ENCODE peak calls at places on chromosomes 4 and X, in seven cellular contexts. B is osteoblast; M is neural crest cell; H is activated CD8-positive, alpha-beta T cell treated with anti-CD3 and anti-CD28 coated beads for 36 hours; S is lower leg skin; N is MM.1S; R is HCT116. J is an unnamed sample.

GRCh38 chr4:100841911-100842310 is 324.1 kb upstream of the EMCN start:
- DNase-seq in R (no peak), N (no peak), S (no peak), H (no peak), M (no peak), B (no peak), J (no peak)

GRCh38 chrX:2373615-2374014 is 127.2 kb downstream of the DHRSX start:
- DNase-seq in M (no peak), N (no peak), B (no peak), S (no peak), H (no peak), R (no peak), J (no peak)

GRCh38 chr4:27176400-27176799 is 315.8 kb downstream of the STIM2 start:
- DNase-seq in N (peak), R (peak), M (no peak), S (no peak), H (peak), B (no peak), J (no peak)

GRCh38 chr4:100147684-100148083 is 42.6 kb downstream of the DDIT4L start:
- DNase-seq in M (no peak), B (no peak), N (no peak), H (no peak), R (no peak), S (no peak), J (no peak)

GRCh38 chr4:129239088-129239487 is 143.1 kb downstream of the C4orf33 start:
- DNase-seq in R (no peak), B (no peak), N (no peak), M (no peak), H (no peak), S (no peak), J (no peak)

GRCh38 chr4:131207589-131207988 is 1941.5 kb upstream of the PCDH10 start:
- DNase-seq in M (no peak), R (no peak), B (no peak), S (no peak), N (no peak), H (no peak), J (no peak)

GRCh38 chrX:154652311-154653047 is 900 bp downstream of the CTAG2 start:
- DNase-seq in M (no peak), R (no peak), B (peak), S (peak), N (no peak), H (no peak), J (no peak)

GRCh38 chr4:147723316-147723715 is 8.6 kb upstream of the ARHGAP10 start:
- DNase-seq in S (no peak), M (no peak), N (no peak), B (peak), H (no peak), R (no peak), J (no peak)

GRCh38 chr4:109945056-109945455 is 32.4 kb downstream of the EGF start:
- DNase-seq in H (peak), B (no peak), S (no peak), M (no peak), N (no peak), R (no peak), J (no peak)

GRCh38 chr4:61556277-61556676 is 356.2 kb downstream of the ADGRL3 start:
- DNase-seq in S (no peak), H (no peak), N (no peak), M (no peak), B (no peak), R (no peak), J (no peak)

GRCh38 chr4:94877973-94878372 is 120.2 kb downstream of the BMPR1B start:
- DNase-seq in R (no peak), M (no peak), H (no peak), B (no peak), N (no peak), S (no peak), J (no peak)

GRCh38 chrX:46407036-46407752 is 138.0 kb downstream of the ZNF674 start:
- DNase-seq in B (no peak), N (no peak), S (no peak), H (no peak), R (no peak), M (no peak), J (no peak)

GRCh38 chrX:53093177-53093655 is 726 bp upstream of the KANTR start:
- DNase-seq in M (peak), B (peak), N (peak), R (peak), H (peak), S (peak), J (peak)

GRCh38 chr4:147815741-147816140 is 83.9 kb downstream of the ARHGAP10 start:
- DNase-seq in R (no peak), B (no peak), S (no peak), N (no peak), H (no peak), M (no peak), J (no peak)

GRCh38 chr4:182194115-182194834 is 48.9 kb upstream of the TENM3 start:
- DNase-seq in S (no peak), M (no peak), R (no peak), H (no peak), N (no peak), B (no peak), J (no peak)

GRCh38 chr4:112968456-112969159 is 80.8 kb upstream of the ANK2 start:
- DNase-seq in N (no peak), S (no peak), M (no peak), B (peak), R (no peak), H (no peak), J (no peak)

GRCh38 chrX:114841051-114841450 is 176.4 kb downstream of the IL13RA2 start:
- DNase-seq in B (no peak), N (no peak), H (no peak), R (no peak), S (no peak), M (no peak), J (no peak)

GRCh38 chr4:2684486-2684885 is 71.7 kb downstream of the TNIP2 start:
- DNase-seq in N (no peak), H (no peak), B (no peak), M (no peak), S (peak), R (no peak), J (no peak)

GRCh38 chrX:13545731-13546130 is 23.7 kb upstream of the EGFL6 start:
- DNase-seq in M (no peak), H (no peak), N (no peak), B (no peak), S (no peak), R (no peak), J (no peak)

GRCh38 chrX:103376118-103376978 is at the start of gene BEX3:
- DNase-seq in R (no peak), N (no peak), H (peak), M (peak), S (no peak), B (peak), J (peak)

GRCh38 chrX:134484039-134484438 is 24.1 kb downstream of the HPRT1 start:
- DNase-seq in H (no peak), M (no peak), R (peak), N (peak), B (no peak), S (no peak), J (no peak)

GRCh38 chr4:38128478-38129451 is 168.6 kb downstream of the PTTG2 start:
- DNase-seq in B (no peak), R (peak), M (no peak), H (peak), S (peak), N (peak), J (no peak)

GRCh38 chrX:13266641-13267420 is 53.0 kb downstream of the ATXN3L start:
- DNase-seq in N (no peak), M (peak), H (no peak), B (no peak), R (no peak), S (no peak), J (no peak)

GRCh38 chr4:75308049-75308448 is 206.2 kb downstream of the RCHY1 start:
- DNase-seq in R (no peak), N (no peak), M (no peak), S (no peak), B (no peak), H (no peak), J (no peak)

GRCh38 chr4:3656441-3657376 is 109.5 kb upstream of the ADRA2C start:
- DNase-seq in N (no peak), S (no peak), B (no peak), M (no peak), R (no peak), H (no peak), J (no peak)

GRCh38 chr4:41990029-41990382 is 324 bp upstream of the SLC30A9 start:
- DNase-seq in H (no peak), M (no peak), S (no peak), R (no peak), B (no peak), N (no peak), J (no peak)

GRCh38 chr4:80221161-80221560 is 23.9 kb downstream of the PRDM8 start:
- DNase-seq in S (no peak), N (peak), B (no peak), M (no peak), H (no peak), R (no peak), J (no peak)

DNA sequence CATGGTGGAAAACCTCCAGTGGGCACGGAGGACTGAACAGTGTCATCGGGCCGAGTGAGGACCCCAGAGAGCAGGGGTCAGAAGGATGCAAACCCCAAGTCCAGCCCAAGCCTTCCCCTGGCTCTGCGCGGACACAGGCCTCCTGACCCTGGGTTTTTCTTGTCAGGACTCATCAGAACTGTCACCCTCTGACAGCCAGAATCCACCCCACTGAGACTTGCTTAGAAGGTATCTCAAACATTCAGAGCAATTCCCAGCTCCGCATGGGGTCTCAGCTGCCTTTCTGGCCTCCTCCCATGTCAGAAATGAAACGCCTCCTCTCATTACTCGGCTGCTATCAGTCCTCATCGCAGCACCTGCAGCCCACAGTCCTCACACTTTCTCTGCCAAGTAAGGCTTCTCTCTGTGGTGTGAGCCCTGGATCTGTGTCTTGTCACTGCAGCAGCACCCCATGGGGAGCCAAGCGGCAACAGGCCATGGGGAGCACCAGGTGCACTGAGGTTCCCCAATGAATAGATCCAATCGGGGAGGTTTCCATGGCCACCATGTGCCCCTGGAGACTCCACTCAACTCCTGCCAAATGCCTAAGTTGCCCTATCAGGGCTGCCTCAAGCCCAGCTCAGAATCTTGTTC is 97.8 kb downstream of the WFS1 start:
- DNase-seq in R (no peak), H (no peak), M (no peak), S (no peak), N (no peak), B (no peak), J (no peak)
- TF ChIP-seq CTCF in R (no peak), H (no peak), M (no peak), S (no peak), N (no peak), B (no peak), J (no peak)

DNA sequence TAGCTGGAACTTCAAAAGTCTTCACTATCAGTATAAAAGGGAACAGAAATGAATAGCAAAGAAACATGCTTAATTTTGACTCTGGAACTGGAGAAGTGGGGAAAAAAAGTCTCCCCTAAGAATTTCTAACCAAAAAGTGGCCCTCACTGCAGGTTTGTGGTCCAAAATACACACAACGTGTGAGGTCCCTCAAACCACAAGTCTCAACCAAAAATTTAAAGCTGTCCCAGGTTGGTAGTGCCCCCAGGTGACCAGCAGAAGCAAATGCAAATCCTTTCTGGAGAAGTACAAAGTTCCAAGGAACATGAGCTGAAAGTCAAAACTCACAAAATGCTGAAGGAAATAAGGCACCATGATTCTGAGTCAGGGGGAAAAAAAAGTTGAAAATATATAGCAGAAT is 23.6 kb upstream of the VAMP7 start:
- DNase-seq in R (no peak), B (no peak), H (no peak), N (peak), M (no peak), S (no peak), J (no peak)
- TF ChIP-seq CTCF in R (peak), B (peak), H (peak), N (peak), M (peak), S (no peak), J (no peak)

GRCh38 chr4:93788712-93789111 is 39.8 kb upstream of the ATOH1 start:
- DNase-seq in R (peak), H (no peak), N (peak), M (no peak), S (no peak), B (peak), J (no peak)
- TF ChIP-seq CTCF in R (peak), H (no peak), N (peak), M (peak), S (no peak), B (peak), J (peak)

GRCh38 chr4:70182517-70183167 is 12.9 kb upstream of the ODAM start:
- DNase-seq in H (no peak), R (no peak), N (no peak), M (no peak), B (no peak), S (no peak), J (no peak)

GRCh38 chr4:70183940-70184246 is 11.6 kb upstream of the ODAM start:
- DNase-seq in B (no peak), S (no peak), R (no peak), N (no peak), M (no peak), H (no peak), J (no peak)

GRCh38 chr4:70178075-70178660 is 17.4 kb upstream of the ODAM start:
- DNase-seq in M (no peak), N (no peak), S (no peak), B (no peak), R (no peak), H (no peak), J (no peak)

GRCh38 chr4:70187216-70187615 is 8.3 kb upstream of the ODAM start:
- DNase-seq in N (no peak), S (no peak), H (no peak), M (no peak), B (no peak), R (no peak), J (no peak)

DNA sequence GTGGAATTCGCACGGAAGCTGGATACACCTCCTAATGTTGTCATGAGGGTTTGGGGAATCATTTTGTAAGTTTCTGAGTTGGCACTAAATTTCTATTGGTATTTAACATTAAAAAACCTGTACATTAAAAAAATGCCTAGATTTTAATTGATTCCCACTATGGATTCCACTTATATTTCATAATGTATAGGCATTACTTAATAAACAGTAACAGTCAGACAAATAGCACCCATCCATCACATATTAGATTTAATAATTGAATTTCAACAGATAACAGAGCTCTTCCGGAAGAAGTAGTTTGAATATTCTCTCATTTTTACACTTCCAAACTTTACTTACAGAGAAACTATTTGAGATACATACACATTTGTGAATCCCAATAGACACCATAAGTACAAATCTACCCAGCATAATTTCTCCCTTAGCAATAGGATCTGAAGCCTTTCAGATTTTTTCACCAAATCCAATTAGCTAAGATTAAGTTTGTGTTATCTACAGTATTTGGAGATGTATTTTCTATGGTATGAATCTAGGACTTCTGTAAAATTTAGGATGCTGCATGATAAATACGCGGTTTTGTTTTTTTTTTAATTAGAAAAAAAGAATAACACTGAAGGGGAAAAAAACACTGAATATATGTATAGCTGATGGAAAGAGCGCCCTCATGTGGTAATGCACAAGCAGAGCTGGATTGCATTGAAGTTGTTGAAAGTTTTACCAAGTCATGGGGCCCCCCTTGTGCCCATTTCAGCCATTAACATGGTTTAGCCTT is 12.2 kb upstream of the ODAM start:
- DNase-seq in H (peak), M (peak), B (peak), S (no peak), N (peak), R (peak), J (no peak)
- TF ChIP-seq CTCF in H (peak), M (peak), B (peak), S (no peak), N (peak), R (peak), J (peak)

GRCh38 chrX:34879361-34879760 is 63.2 kb upstream of the FAM47B start:
- DNase-seq in B (no peak), N (no peak), H (no peak), R (no peak), M (no peak), S (no peak), J (no peak)

GRCh38 chrX:34874763-34875162 is 67.8 kb upstream of the FAM47B start:
- DNase-seq in S (no peak), R (no peak), M (no peak), H (no peak), B (no peak), N (no peak), J (no peak)

GRCh38 chrX:34877451-34877850 is 65.1 kb upstream of the FAM47B start:
- DNase-seq in N (no peak), B (peak), S (no peak), H (no peak), M (no peak), R (no peak), J (no peak)

GRCh38 chrX:34873500-34874225 is 68.9 kb upstream of the FAM47B start:
- DNase-seq in B (no peak), H (no peak), S (no peak), M (no peak), N (no peak), R (no peak), J (no peak)

GRCh38 chrX:34875204-34875603 is 67.4 kb upstream of the FAM47B start:
- DNase-seq in S (no peak), H (no peak), N (peak), R (no peak), M (no peak), B (peak), J (no peak)
- TF ChIP-seq CTCF in S (no peak), H (no peak), N (no peak), R (no peak), M (no peak), B (no peak), J (no peak)

GRCh38 chrX:105553118-105553517 is 269.2 kb upstream of the NRK start:
- DNase-seq in S (no peak), M (no peak), B (no peak), R (no peak), H (no peak), N (no peak), J (no peak)

GRCh38 chrX:105552395-105552794 is 269.9 kb upstream of the NRK start:
- DNase-seq in M (no peak), N (no peak), B (peak), H (no peak), R (no peak), S (no peak), J (no peak)
- TF ChIP-seq CTCF in M (no peak), N (no peak), B (peak), H (no peak), R (no peak), S (no peak), J (no peak)

DNA sequence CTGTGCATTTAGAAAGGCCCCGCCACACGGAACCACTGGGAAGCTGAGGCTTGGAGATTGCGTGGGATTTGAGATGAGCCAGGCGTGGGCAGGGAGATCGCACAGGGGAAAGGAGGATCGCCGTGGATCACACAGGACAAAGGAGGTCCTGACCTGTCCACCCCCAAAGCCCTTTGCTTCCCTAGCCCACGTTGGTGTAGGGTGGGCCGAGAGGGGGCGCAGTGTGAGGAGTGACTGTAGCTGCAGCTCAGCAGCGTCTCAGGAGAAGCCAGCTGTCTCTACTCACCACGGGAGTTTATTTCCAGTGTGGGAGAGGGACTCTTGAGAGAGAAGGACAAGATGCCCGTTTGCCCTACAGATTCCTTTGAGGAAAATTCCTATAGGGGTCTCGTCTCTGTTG is 62.1 kb downstream of the TBL1X start:
- DNase-seq in B (no peak), N (no peak), H (no peak), R (no peak), M (no peak), S (no peak), J (no peak)
- TF ChIP-seq CTCF in B (no peak), N (no peak), H (no peak), R (no peak), M (no peak), S (no peak), J (no peak)

DNA sequence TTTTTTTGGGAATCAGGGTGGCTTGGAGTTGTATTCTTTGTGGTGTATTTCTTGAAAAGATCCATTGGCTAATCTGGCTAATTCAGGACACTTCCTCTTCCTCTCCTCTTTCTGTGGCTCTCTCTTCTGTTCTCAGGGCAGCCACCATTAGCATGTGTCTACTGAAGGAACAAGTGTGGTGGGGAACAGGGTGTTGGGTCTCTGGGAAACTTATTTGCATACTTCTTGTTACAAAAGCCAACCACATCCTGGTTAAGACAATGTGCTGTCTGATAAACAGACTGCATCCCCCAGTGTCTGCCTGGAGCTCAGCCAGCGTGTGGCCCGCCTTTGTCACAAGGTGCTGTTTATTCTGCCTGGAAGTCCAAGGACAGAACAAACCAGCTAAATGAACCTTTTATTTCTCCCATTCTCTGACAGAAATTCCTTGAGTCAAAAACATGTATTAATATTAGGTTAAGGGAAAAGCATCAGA is 203.4 kb downstream of the SPRY1 start:
- DNase-seq in M (peak), R (no peak), N (peak), H (peak), B (no peak), S (peak), J (no peak)
- TF ChIP-seq CTCF in M (no peak), R (no peak), N (no peak), H (no peak), B (no peak), S (no peak), J (no peak)

GRCh38 chr4:21512351-21512750 is 436.2 kb downstream of the KCNIP4 start:
- DNase-seq in R (peak), M (peak), H (no peak), S (no peak), B (no peak), N (peak), J (no peak)
- TF ChIP-seq CTCF in R (no peak), M (peak), H (no peak), S (no peak), B (peak), N (peak), J (peak)

GRCh38 chr4:81472249-81473085 is 760 bp upstream of the RASGEF1B start:
- DNase-seq in M (no peak), N (peak), H (peak), S (peak), B (peak), R (no peak), J (no peak)
- TF ChIP-seq CTCF in M (peak), N (peak), H (peak), S (no peak), B (peak), R (peak), J (no peak)